ENCODE peak calls at places on chromosome 15, in four cellular contexts. D is WTC11, B is HepG2, F is K562. N is an unnamed sample.

GRCh38 chr15:74833376-74834107 is 7.1 kb downstream of the CPLX3 start:
- DNase-seq in D (no peak), F (no peak), B (no peak), N (no peak)

GRCh38 chr15:69476704-69477473 is 24.3 kb downstream of the RPLP1 start:
- DNase-seq in D (no peak), F (no peak), B (no peak), N (no peak)

GRCh38 chr15:61879219-61879618 is 181.0 kb downstream of the VPS13C start:
- DNase-seq in B (peak), D (no peak), F (no peak), N (no peak)

GRCh38 chr15:51093865-51094605 is 671 bp downstream of the TNFAIP8L3 start:
- DNase-seq in B (peak), D (peak), F (no peak), N (no peak)

GRCh38 chr15:83516935-83517334 is 69.8 kb downstream of the SH3GL3 start:
- DNase-seq in B (no peak), F (no peak), D (no peak), N (no peak)

GRCh38 chr15:69951511-69952209 is 146.1 kb downstream of the TLE3 start:
- DNase-seq in B (no peak), F (no peak), D (no peak), N (no peak)

GRCh38 chr15:101036189-101036588 is 117.0 kb downstream of the LRRK1 start:
- DNase-seq in D (no peak), F (no peak), B (no peak), N (no peak)

GRCh38 chr15:59688383-59688887 is 685 bp downstream of the BNIP2 start:
- DNase-seq in B (peak), F (no peak), D (no peak), N (peak)

GRCh38 chr15:68791431-68792283 is 29.0 kb downstream of the ANP32A start:
- DNase-seq in F (no peak), D (no peak), B (no peak), N (no peak)

GRCh38 chr15:98126326-98127090 is 166.0 kb downstream of the ARRDC4 start:
- DNase-seq in D (no peak), F (no peak), B (no peak), N (no peak)

GRCh38 chr15:99361541-99362185 is 110.4 kb downstream of the LRRC28 start:
- DNase-seq in F (peak), D (no peak), B (no peak), N (no peak)

GRCh38 chr15:59995568-59996349 is 8.4 kb upstream of the FOXB1 start:
- DNase-seq in F (no peak), D (no peak), B (no peak), N (no peak)

DNA sequence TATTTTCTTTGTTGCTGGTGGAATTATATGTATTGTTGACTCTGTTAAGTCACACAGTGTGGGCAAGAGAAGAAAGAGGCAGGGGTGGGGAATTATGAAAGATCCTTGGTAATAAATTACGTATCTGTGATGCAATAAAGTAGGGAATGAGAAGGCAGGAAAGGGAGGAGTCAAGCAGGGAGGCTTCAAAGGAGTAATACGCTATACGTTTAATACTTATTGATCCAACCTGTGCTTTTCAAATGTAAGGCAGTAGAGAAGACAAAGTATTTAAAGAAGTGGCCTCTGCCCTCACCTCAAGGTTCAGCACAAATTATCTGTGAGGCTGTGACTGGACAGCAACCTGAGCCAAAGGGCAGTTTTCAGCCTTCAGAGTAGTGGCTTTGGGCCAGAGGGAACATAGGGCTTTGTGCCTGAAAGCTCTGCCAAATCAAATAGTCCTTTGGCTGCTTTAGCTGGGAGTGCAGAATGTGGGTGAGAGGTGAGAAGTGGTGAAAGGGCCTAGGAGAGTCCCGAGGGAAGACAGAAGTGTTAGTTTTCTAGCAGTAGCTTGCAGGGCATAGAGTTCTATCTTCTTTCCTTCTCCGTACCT is 1.2 kb upstream of the PLIN1 start:
- DNase-seq in B (peak), F (no peak), D (no peak), N (peak)
- TF ChIP-seq NR3C1 in B (no peak), F (no peak), D (no peak), N (no peak)

DNA sequence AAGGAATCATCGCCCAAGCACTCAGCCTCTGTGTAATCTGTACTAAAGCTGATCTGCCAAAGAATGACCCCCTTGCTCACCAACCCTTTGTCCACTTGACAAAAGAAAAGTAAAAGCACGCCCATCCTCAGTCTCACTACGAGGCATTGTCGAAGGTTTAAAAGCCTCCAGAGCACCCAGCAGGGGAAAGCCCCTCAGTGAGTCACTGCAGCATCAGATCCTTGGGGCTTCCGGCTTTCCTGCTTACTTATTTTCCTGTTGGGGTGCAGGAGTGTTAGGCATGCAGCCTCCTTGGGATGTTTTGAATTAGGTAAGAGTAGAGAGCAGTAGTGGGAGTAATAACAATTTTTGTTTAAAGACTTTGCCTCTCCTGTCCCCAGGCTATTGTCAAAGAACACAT is 216.1 kb downstream of the MTHFS start:
- DNase-seq in F (no peak), B (no peak), D (no peak), N (peak)
- TF ChIP-seq NR3C1 in F (no peak), B (no peak), D (no peak), N (no peak)

GRCh38 chr15:95129589-95129988 is 898.2 kb downstream of the MCTP2 start:
- DNase-seq in D (no peak), B (no peak), F (no peak), N (no peak)

GRCh38 chr15:95127356-95127755 is 896.0 kb downstream of the MCTP2 start:
- DNase-seq in B (no peak), F (no peak), D (no peak), N (no peak)

GRCh38 chr15:95131071-95131683 is 899.8 kb downstream of the MCTP2 start:
- DNase-seq in B (no peak), D (no peak), F (no peak), N (no peak)

GRCh38 chr15:95134306-95135100 is 903.1 kb downstream of the MCTP2 start:
- DNase-seq in B (no peak), F (no peak), D (no peak), N (no peak)

DNA sequence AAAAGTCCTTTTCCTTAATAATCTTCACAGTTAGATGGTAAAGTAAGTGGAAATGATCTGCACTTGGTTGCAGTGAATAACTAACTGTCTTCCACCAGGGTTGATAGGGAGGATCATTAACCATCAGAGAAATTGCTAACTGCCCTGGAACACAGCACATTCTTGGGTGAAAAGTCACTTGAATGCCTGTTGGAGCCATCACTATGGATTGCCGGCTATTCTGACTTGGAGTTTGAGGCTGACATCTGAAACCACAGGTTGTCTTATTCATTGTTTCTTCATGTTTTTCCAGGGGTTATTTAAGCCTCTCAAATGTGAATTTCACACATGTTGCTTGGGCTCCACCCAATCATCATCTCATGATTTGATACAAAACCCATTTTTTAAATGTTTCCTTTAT is 901.4 kb downstream of the MCTP2 start:
- DNase-seq in B (no peak), D (no peak), F (no peak), N (no peak)
- TF ChIP-seq NR3C1 in B (no peak), D (no peak), F (no peak), N (no peak)

GRCh38 chr15:64314456-64314855 is 41.5 kb downstream of the CSNK1G1 start:
- DNase-seq in B (no peak), D (no peak), F (no peak), N (no peak)
- TF ChIP-seq NR3C1 in B (no peak), D (no peak), F (no peak), N (no peak)

DNA sequence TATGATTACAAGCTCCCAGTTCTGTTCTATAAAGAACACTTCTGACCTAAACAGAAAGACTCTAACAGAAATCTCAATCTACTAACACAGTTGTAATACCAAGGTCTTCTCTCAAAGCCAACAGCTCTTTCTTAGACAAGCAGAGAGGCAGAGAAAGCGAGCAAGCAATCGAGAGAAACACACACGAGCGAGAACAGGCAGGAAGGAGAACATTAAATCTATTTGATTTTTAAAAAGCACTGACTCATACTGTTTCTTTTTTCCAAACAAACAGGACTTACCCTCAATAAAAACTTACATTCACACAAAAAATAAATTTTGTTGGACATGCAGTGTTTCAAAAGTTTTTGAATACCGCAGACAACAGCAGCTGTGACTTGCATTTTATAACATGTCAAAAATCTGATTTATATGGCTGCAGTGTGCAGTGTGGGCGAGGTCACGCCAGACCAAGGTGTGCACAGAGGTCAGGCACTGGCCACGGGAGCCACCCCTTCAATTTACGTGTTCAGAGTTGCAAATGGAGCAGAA is at the start of gene NRG4:
- DNase-seq in B (no peak), D (no peak), F (no peak), N (peak)
- TF ChIP-seq NR3C1 in B (no peak), D (no peak), F (no peak), N (no peak)

DNA sequence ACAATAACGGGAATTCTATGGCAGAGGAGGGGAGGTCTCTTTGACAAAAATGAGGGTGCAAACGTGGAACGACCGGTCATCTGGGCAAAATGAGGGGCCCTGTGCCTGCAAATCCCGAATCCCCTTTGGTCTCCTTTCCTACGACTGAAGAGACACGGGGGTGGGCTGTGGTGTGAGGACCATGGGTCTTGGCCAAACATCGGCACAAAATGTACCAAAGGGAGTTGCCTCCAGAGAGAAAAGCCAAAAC is 503 bp downstream of the ZNF280D start:
- DNase-seq in F (no peak), B (peak), D (no peak), N (no peak)
- TF ChIP-seq NR3C1 in F (no peak), B (no peak), D (no peak), N (no peak)

N was measured in A549.